ENCODE peak calls at places on chromosomes 13 and 19, in five cellular contexts. One of them, this sample, is unnamed.

GRCh38 chr19:31220540-31220939 is 128.7 kb downstream of the TSHZ3 start:
- DNase-seq in ovary: no peak
- DNase-seq in testis: no peak
- DNase-seq in neural progenitor cell: peak; percentile 9
- DNase-seq in A549: peak; percentile 42
- DNase-seq in this sample: no peak

GRCh38 chr19:32289566-32290210 is 55.7 kb upstream of the ZNF507 start:
- DNase-seq in testis: no peak
- DNase-seq in ovary: no peak
- DNase-seq in A549: no peak
- DNase-seq in neural progenitor cell: no peak
- DNase-seq in this sample: no peak

GRCh38 chr13:49643003-49643651 is 14.8 kb downstream of the ARL11 start:
- DNase-seq in A549: no peak
- DNase-seq in testis: no peak
- DNase-seq in ovary: no peak
- DNase-seq in neural progenitor cell: no peak
- DNase-seq in this sample: no peak

GRCh38 chr13:91510058-91510457 is 111.6 kb downstream of the GPC5 start:
- DNase-seq in neural progenitor cell: no peak
- DNase-seq in A549: no peak
- DNase-seq in ovary: no peak
- DNase-seq in testis: no peak
- DNase-seq in this sample: no peak

GRCh38 chr13:108154421-108154858 is 60.9 kb downstream of the LIG4 start:
- DNase-seq in testis: no peak
- DNase-seq in neural progenitor cell: no peak
- DNase-seq in A549: peak; percentile 3
- DNase-seq in ovary: no peak
- DNase-seq in this sample: no peak

GRCh38 chr13:44313674-44314073 is 60.0 kb upstream of the SERP2 start:
- DNase-seq in A549: peak; percentile 63
- DNase-seq in neural progenitor cell: no peak
- DNase-seq in testis: no peak
- DNase-seq in ovary: no peak
- DNase-seq in this sample: peak; percentile 83

GRCh38 chr13:19604306-19604705 is 29.2 kb upstream of the MPHOSPH8 start:
- DNase-seq in neural progenitor cell: no peak
- DNase-seq in A549: peak; percentile 35
- DNase-seq in ovary: no peak
- DNase-seq in testis: no peak
- DNase-seq in this sample: no peak

GRCh38 chr13:23811366-23812027 is 77.7 kb downstream of the MIPEP start:
- DNase-seq in testis: no peak
- DNase-seq in ovary: no peak
- DNase-seq in A549: no peak
- DNase-seq in neural progenitor cell: peak; percentile 22
- DNase-seq in this sample: no peak

GRCh38 chr19:14689598-14690503 is at the start of gene ZNF333:
- DNase-seq in ovary: peak; percentile 98
- DNase-seq in neural progenitor cell: peak; percentile 96
- DNase-seq in testis: peak; percentile 98
- DNase-seq in A549: peak; percentile 91
- DNase-seq in this sample: peak; percentile 49

GRCh38 chr13:113109151-113110047 is 3.8 kb downstream of the F7 start:
- DNase-seq in neural progenitor cell: no peak
- DNase-seq in ovary: peak; percentile 20
- DNase-seq in testis: no peak
- DNase-seq in A549: no peak
- DNase-seq in this sample: no peak

GRCh38 chr13:110307697-110308376 is 753 bp downstream of the COL4A2 start:
- DNase-seq in ovary: peak; percentile 60
- DNase-seq in neural progenitor cell: peak; percentile 59
- DNase-seq in testis: peak; percentile 32
- DNase-seq in A549: peak; percentile 36
- DNase-seq in this sample: no peak

GRCh38 chr19:47776568-47776967 is 1.9 kb upstream of the SELENOW start:
- DNase-seq in ovary: no peak
- DNase-seq in A549: peak; percentile 61
- DNase-seq in neural progenitor cell: no peak
- DNase-seq in testis: no peak
- DNase-seq in this sample: no peak

GRCh38 chr19:19464339-19465098 is 50.8 kb downstream of the TSSK6 start:
- DNase-seq in A549: no peak
- DNase-seq in ovary: peak; percentile 55
- DNase-seq in testis: no peak
- DNase-seq in neural progenitor cell: peak; percentile 83
- DNase-seq in this sample: no peak

GRCh38 chr13:23871616-23872220 is 17.5 kb downstream of the MIPEP start:
- DNase-seq in A549: peak; percentile 23
- DNase-seq in ovary: no peak
- DNase-seq in neural progenitor cell: peak; percentile 12
- DNase-seq in testis: no peak
- DNase-seq in this sample: no peak

GRCh38 chr13:105806335-105806920 is 729.0 kb downstream of the EFNB2 start:
- DNase-seq in ovary: no peak
- DNase-seq in neural progenitor cell: no peak
- DNase-seq in testis: no peak
- DNase-seq in A549: no peak
- DNase-seq in this sample: no peak

GRCh38 chr13:105709181-105709580 is 826.3 kb downstream of the EFNB2 start:
- DNase-seq in testis: no peak
- DNase-seq in neural progenitor cell: no peak
- DNase-seq in ovary: no peak
- DNase-seq in A549: no peak
- DNase-seq in this sample: no peak

GRCh38 chr13:29718694-29719093 is 123.2 kb upstream of the SLC7A1 start:
- DNase-seq in A549: no peak
- DNase-seq in ovary: no peak
- DNase-seq in testis: no peak
- DNase-seq in neural progenitor cell: no peak
- DNase-seq in this sample: no peak

GRCh38 chr19:55272142-55272541 is 7.8 kb downstream of the HSPBP1 start:
- DNase-seq in neural progenitor cell: no peak
- DNase-seq in ovary: no peak
- DNase-seq in testis: no peak
- DNase-seq in A549: no peak
- DNase-seq in this sample: no peak

GRCh38 chr13:109412232-109412935 is 374.0 kb downstream of the IRS2 start:
- DNase-seq in testis: peak; percentile 89
- DNase-seq in neural progenitor cell: peak; percentile 77
- DNase-seq in ovary: peak; percentile 54
- DNase-seq in A549: peak; percentile 60
- DNase-seq in this sample: no peak

GRCh38 chr19:55255618-55256423 is 3.0 kb downstream of the PPP6R1 start:
- DNase-seq in ovary: no peak
- DNase-seq in neural progenitor cell: no peak
- DNase-seq in A549: peak; percentile 58
- DNase-seq in testis: no peak
- DNase-seq in this sample: no peak

GRCh38 chr19:7869453-7869909 is 4.7 kb downstream of the PRR36 start:
- DNase-seq in A549: peak; percentile 84
- DNase-seq in ovary: peak; percentile 88
- DNase-seq in neural progenitor cell: peak; percentile 72
- DNase-seq in testis: peak; percentile 77
- DNase-seq in this sample: no peak

GRCh38 chr19:38452430-38453366 is 19.2 kb downstream of the RYR1 start:
- DNase-seq in ovary: no peak
- DNase-seq in neural progenitor cell: peak; percentile 72
- DNase-seq in A549: peak; percentile 69
- DNase-seq in testis: peak; percentile 91
- DNase-seq in this sample: no peak

DNA sequence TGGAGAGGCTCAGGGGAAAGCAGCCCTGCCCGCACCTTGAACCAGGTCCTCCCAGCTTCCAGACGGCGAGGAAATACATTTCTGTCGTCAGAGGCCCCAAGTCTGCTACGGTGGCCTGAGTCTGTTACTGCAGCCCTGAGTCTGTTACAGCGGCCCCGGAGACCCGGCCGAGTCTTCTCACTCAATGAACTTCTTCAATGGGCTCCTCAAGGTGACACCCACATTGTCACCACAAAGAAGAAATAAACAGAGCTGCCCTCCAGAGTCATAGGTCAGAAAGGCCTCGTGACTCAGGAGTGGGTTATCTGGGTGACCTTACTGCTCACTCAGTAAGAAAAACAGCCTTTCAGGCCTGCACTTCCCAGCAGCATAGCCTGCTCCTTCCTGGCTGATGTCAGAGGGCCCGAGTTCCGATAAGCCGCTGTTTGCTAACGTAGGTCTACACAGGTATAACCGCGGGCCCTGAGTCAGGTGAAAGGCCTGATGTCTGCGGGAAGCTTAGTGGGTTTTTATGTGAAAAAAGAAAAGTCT is 66.9 kb upstream of the TM9SF2 start:
- DNase-seq in ovary: no peak
- DNase-seq in A549: no peak
- DNase-seq in testis: no peak
- DNase-seq in neural progenitor cell: no peak
- DNase-seq in this sample: no peak
- TF ChIP-seq CTCF in ovary: no peak
- TF ChIP-seq CTCF in A549: no peak
- TF ChIP-seq CTCF in testis: no peak
- TF ChIP-seq CTCF in neural progenitor cell: no peak
- TF ChIP-seq CTCF in this sample: no peak

DNA sequence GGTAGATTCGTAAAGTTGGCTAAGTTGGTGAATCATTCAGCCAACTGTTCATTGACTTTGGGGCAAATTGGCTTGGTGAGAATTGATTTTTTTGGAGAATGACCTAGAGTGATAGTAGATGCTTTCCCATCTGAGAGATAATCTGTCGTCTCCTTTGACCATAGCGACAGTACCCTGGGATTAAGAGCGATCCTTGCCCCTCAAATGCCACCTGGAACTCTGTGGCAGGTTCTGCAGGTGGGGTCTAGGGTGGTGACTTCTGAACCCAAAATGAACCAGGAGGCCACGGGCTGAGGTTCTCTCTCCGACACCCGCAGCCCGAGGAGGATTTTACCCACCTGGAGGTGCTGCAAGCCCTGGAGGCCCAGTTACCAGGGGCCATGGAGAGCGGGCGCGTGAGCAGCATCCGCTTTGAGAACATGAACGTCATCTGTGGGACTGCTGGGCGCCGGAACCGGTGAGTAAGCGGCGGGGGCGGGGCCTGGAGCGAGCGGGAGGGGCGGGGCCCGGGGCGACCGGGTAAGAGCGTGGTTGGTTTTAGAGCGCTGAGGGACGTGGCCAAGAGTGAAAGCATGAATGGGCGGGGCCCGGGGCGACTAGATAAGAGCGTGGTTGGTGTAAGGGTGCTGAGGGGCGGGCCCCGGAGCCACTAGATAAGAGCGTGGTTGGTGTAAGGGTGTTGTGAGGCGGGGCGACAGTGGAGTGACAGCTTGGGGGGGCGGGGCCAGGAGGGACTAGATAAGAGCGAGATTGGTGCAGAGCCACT is 8.6 kb downstream of the C19orf81 start:
- DNase-seq in ovary: peak; percentile 52
- DNase-seq in neural progenitor cell: peak; percentile 99
- DNase-seq in testis: peak; percentile 99
- DNase-seq in A549: peak; percentile 100
- DNase-seq in this sample: peak; percentile 68
- H3K4me3 ChIP-seq in ovary: no peak overlapping the region
- H3K4me3 ChIP-seq in neural progenitor cell: peak overlapping the region; percentile 53
- H3K4me3 ChIP-seq in testis: peak overlapping the region; percentile 50
- H3K4me3 ChIP-seq in A549: peak overlapping the region; percentile 62
- H3K4me3 ChIP-seq in this sample: peak overlapping the region; percentile 12

GRCh38 chr19:35431147-35431807 is 16.8 kb upstream of the FFAR2 start:
- DNase-seq in testis: no peak
- DNase-seq in A549: no peak
- DNase-seq in ovary: no peak
- DNase-seq in neural progenitor cell: no peak
- DNase-seq in this sample: no peak

GRCh38 chr19:35429698-35430097 is 18.4 kb upstream of the FFAR2 start:
- DNase-seq in A549: no peak
- DNase-seq in neural progenitor cell: no peak
- DNase-seq in ovary: no peak
- DNase-seq in testis: no peak
- DNase-seq in this sample: no peak

GRCh38 chr19:35433448-35433847 is 14.6 kb upstream of the FFAR2 start:
- DNase-seq in testis: no peak
- DNase-seq in A549: no peak
- DNase-seq in ovary: no peak
- DNase-seq in neural progenitor cell: no peak
- DNase-seq in this sample: no peak

GRCh38 chr19:35427187-35427586 is 20.9 kb upstream of the FFAR2 start:
- DNase-seq in testis: no peak
- DNase-seq in ovary: no peak
- DNase-seq in A549: no peak
- DNase-seq in neural progenitor cell: no peak
- DNase-seq in this sample: no peak

GRCh38 chr19:35430382-35431146 is 17.5 kb upstream of the FFAR2 start:
- DNase-seq in neural progenitor cell: no peak
- DNase-seq in testis: no peak
- DNase-seq in A549: no peak
- DNase-seq in ovary: no peak
- DNase-seq in this sample: no peak
- TF ChIP-seq CTCF in neural progenitor cell: no peak
- TF ChIP-seq CTCF in testis: no peak
- TF ChIP-seq CTCF in A549: no peak
- TF ChIP-seq CTCF in ovary: no peak
- TF ChIP-seq CTCF in this sample: no peak

DNA sequence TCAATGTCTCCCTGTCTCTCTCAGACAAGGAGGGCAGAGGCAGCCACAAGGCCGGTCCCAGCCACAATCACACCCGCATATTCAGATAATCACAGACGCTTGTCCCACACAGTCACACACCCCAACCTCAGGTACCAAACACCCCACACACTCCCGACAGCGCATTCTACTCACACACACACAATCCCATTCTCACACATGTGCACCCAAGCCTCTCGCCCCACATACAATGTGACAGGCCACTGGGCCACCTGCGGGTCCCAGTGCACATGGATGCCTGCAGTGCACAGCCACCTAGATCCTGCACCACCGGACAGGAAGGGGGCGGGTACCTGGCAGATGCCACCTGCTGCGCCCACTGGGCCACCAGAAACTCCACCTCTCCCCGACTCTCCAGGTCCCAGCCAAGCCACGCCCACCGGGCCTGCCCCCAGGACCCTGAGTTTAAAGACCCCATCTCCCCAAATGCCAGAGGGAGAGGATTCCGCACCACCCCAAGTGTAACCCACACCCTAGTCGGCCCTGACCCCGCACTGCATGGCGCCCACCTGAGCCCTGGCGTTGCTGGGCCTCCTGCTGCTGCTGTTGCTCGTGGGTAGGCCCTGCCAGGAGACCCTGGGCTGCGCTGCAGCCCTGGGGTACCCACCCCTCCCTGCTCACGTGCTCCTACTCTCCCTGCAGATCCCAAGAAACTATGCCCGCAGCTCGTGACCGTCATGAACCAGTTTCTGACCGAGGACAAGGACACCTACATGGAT is 10.6 kb downstream of the SCGB2B2 start:
- DNase-seq in ovary: no peak
- DNase-seq in neural progenitor cell: no peak
- DNase-seq in A549: no peak
- DNase-seq in testis: no peak
- DNase-seq in this sample: no peak
- H3K4me3 ChIP-seq in ovary: no peak overlapping the region
- H3K4me3 ChIP-seq in neural progenitor cell: no peak overlapping the region
- H3K4me3 ChIP-seq in A549: no peak overlapping the region
- H3K4me3 ChIP-seq in testis: no peak overlapping the region
- H3K4me3 ChIP-seq in this sample: no peak overlapping the region